ENCODE peak calls at places on chromosome 21, in six cellular contexts. W is mesenchymal stem cell, U is IMR-90, I is H9, M is H1, N is trophoblast cell. L is an unnamed sample.

GRCh38 chr21:39518055-39518844 is 66.5 kb downstream of the SH3BGR start:
- DNase-seq in N (peak), I (peak), W (peak), U (peak), M (peak), L (peak)

GRCh38 chr21:19759836-19760235 is 1238.4 kb upstream of the NCAM2 start:
- DNase-seq in U (no peak), M (no peak), I (no peak), N (no peak), W (no peak), L (no peak)

GRCh38 chr21:40923361-40923760 is 76.4 kb upstream of the DSCAM start:
- DNase-seq in U (no peak), I (no peak), N (no peak), M (no peak), W (no peak), L (no peak)

GRCh38 chr21:42433946-42434551 is 30.3 kb downstream of the UBASH3A start:
- DNase-seq in N (no peak), I (no peak), M (no peak), W (no peak), U (no peak), L (no peak)

GRCh38 chr21:44512496-44513388 is 27.3 kb downstream of the KRTAP10-1 start:
- DNase-seq in W (no peak), I (no peak), M (no peak), U (no peak), N (no peak), L (no peak)

GRCh38 chr21:39385299-39386145 is 36.6 kb upstream of the HMGN1 start:
- DNase-seq in W (no peak), M (no peak), I (no peak), N (peak), U (peak), L (no peak)

GRCh38 chr21:38834725-38835124 is 29.0 kb downstream of the ETS2 start:
- DNase-seq in N (no peak), U (no peak), M (no peak), W (no peak), I (no peak), L (no peak)

GRCh38 chr21:42747267-42747701 is 93.9 kb downstream of the PDE9A start:
- DNase-seq in M (no peak), N (no peak), I (no peak), W (no peak), U (no peak), L (peak)

GRCh38 chr21:40269239-40269638 is 402.0 kb downstream of the PCP4 start:
- DNase-seq in U (no peak), I (no peak), W (no peak), N (no peak), M (no peak), L (no peak)

GRCh38 chr21:37863842-37864241 is 52.4 kb downstream of the KCNJ6 start:
- DNase-seq in I (no peak), N (peak), M (no peak), U (peak), W (peak), L (no peak)

GRCh38 chr21:46386726-46387073 is 62.7 kb downstream of the PCNT start:
- DNase-seq in N (no peak), M (no peak), I (no peak), U (no peak), W (no peak), L (no peak)

GRCh38 chr21:29155933-29156260 is 25.5 kb downstream of the MAP3K7CL start:
- DNase-seq in U (no peak), I (no peak), W (no peak), M (no peak), N (no peak), L (no peak)
- H2AFZ ChIP-seq in U (peak), I (no peak), W (no peak), M (peak), N (no peak), L (peak)

GRCh38 chr21:32559004-32559610 is 26.2 kb downstream of the TCP10L start:
- DNase-seq in I (no peak), N (no peak), U (no peak), M (no peak), W (no peak), L (no peak)

GRCh38 chr21:32562915-32563314 is 22.4 kb downstream of the TCP10L start:
- DNase-seq in I (no peak), N (no peak), W (no peak), U (no peak), M (no peak), L (no peak)

GRCh38 chr21:32562426-32562825 is 22.9 kb downstream of the TCP10L start:
- DNase-seq in U (peak), N (no peak), M (no peak), I (peak), W (peak), L (peak)

GRCh38 chr21:32558131-32558530 is 27.2 kb downstream of the TCP10L start:
- DNase-seq in U (no peak), W (no peak), N (no peak), I (no peak), M (no peak), L (no peak)

DNA sequence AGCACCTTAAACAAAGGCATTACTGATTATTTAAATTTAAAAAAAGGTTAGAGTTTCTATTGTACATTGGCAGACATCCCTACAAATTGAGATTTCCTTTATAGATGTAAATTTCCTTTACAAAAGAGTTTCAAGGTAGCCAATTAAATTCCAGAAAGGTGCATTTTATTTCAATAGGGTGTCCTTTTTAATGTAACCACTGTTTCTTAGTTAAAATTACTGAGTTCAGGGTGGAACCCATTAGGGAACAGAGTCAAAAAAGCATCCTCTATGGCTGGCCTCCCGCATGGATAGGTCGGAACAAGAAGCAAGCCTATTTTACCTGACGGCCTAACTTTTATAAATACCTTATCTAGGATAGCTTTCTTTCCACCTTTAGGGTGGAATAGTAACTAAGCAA is 24.4 kb downstream of the TCP10L start:
- DNase-seq in M (no peak), U (no peak), N (no peak), I (no peak), W (no peak), L (no peak)
- H4K91ac ChIP-seq in M (no peak), U (no peak), N (no peak), I (no peak), W (no peak), L (no peak)

GRCh38 chr21:21159253-21159899 is 161.2 kb downstream of the NCAM2 start:
- DNase-seq in U (peak), N (no peak), W (no peak), I (no peak), M (no peak), L (no peak)
- H2AFZ ChIP-seq in U (no peak), N (no peak), W (no peak), I (no peak), M (no peak), L (no peak)

GRCh38 chr21:16572032-16572431 is 842.2 kb downstream of the USP25 start:
- DNase-seq in U (peak), M (no peak), I (no peak), W (no peak), N (peak), L (no peak)
- H4K91ac ChIP-seq in U (no peak), M (no peak), I (no peak), W (no peak), N (no peak), L (no peak)

GRCh38 chr21:31103571-31104265 is 65.4 kb upstream of the KRTAP19-8 start:
- DNase-seq in U (no peak), M (no peak), W (peak), N (peak), I (no peak), L (no peak)

GRCh38 chr21:31098576-31099005 is 60.3 kb upstream of the KRTAP19-8 start:
- DNase-seq in N (peak), W (peak), U (peak), I (peak), M (peak), L (peak)

GRCh38 chr21:31099122-31099521 is 60.8 kb upstream of the KRTAP19-8 start:
- DNase-seq in I (no peak), U (no peak), M (no peak), W (no peak), N (no peak), L (no peak)

GRCh38 chr21:31107151-31107785 is 69.0 kb upstream of the KRTAP19-8 start:
- DNase-seq in M (no peak), N (peak), W (peak), I (no peak), U (peak), L (no peak)

GRCh38 chr21:31103163-31103562 is 64.9 kb upstream of the KRTAP19-8 start:
- DNase-seq in W (no peak), U (no peak), M (no peak), I (no peak), N (peak), L (no peak)
- H2AFZ ChIP-seq in W (no peak), U (no peak), M (no peak), I (no peak), N (no peak), L (no peak)

GRCh38 chr21:33850985-33851384 is 64.6 kb downstream of the ATP5PO start:
- DNase-seq in I (no peak), W (no peak), U (no peak), M (no peak), N (no peak), L (no peak)
- H4K91ac ChIP-seq in I (no peak), W (no peak), U (no peak), M (no peak), N (no peak), L (no peak)

GRCh38 chr21:22225299-22225698 is 1227.1 kb downstream of the NCAM2 start:
- DNase-seq in W (no peak), I (no peak), M (no peak), N (no peak), U (no peak), L (no peak)

GRCh38 chr21:22224261-22224660 is 1226.1 kb downstream of the NCAM2 start:
- DNase-seq in N (no peak), I (no peak), U (no peak), M (no peak), W (no peak), L (no peak)

GRCh38 chr21:22223385-22223784 is 1225.2 kb downstream of the NCAM2 start:
- DNase-seq in U (no peak), W (no peak), M (no peak), I (no peak), N (peak), L (no peak)
- H2AFZ ChIP-seq in U (no peak), W (no peak), M (peak), I (no peak), N (no peak), L (peak)

GRCh38 chr21:15999741-16000140 is 270.0 kb downstream of the USP25 start:
- DNase-seq in N (no peak), I (no peak), M (no peak), U (no peak), W (no peak), L (no peak)

GRCh38 chr21:16004523-16004922 is 274.7 kb downstream of the USP25 start:
- DNase-seq in U (no peak), I (no peak), M (no peak), N (no peak), W (no peak), L (no peak)

GRCh38 chr21:16007933-16008332 is 278.2 kb downstream of the USP25 start:
- DNase-seq in W (no peak), I (no peak), M (no peak), U (peak), N (no peak), L (no peak)

GRCh38 chr21:16002872-16003466 is 273.2 kb downstream of the USP25 start:
- DNase-seq in N (peak), I (no peak), W (no peak), U (peak), M (no peak), L (no peak)

GRCh38 chr21:16004121-16004520 is 274.3 kb downstream of the USP25 start:
- DNase-seq in M (no peak), N (no peak), I (no peak), U (peak), W (no peak), L (no peak)
- H4K91ac ChIP-seq in M (no peak), N (no peak), I (no peak), U (no peak), W (no peak), L (no peak)